ENCODE peak calls at places on chromosomes 12 and 14, in six cellular contexts. U is choroid plexus epithelial cell; E is Kasumi-1; L is cardiac fibroblast; P is suprapubic skin; R is stimulated activated CD4-positive, alpha-beta T cell treated with anti-CD3 and anti-CD28 coated beads, Interleukin-4, amount 100 ng/mL, for 24 hours. B is an unnamed sample.

GRCh38 chr12:55722948-55723347 is 2.8 kb downstream of the RDH5 start:
- DNase-seq in U (no peak), R (no peak), P (no peak), E (no peak), L (no peak), B (no peak)

GRCh38 chr14:34173916-34174315 is 223.0 kb upstream of the EGLN3 start:
- DNase-seq in L (no peak), E (no peak), U (no peak), P (no peak), R (no peak), B (no peak)

GRCh38 chr12:29739279-29739991 is 44.3 kb downstream of the TMTC1 start:
- DNase-seq in R (no peak), U (peak), P (no peak), L (peak), E (no peak), B (no peak)

GRCh38 chr14:72544615-72545387 is 349.1 kb downstream of the DPF3 start:
- DNase-seq in U (peak), L (no peak), E (no peak), R (no peak), P (peak), B (no peak)

GRCh38 chr12:52495385-52495784 is 2.3 kb upstream of the KRT6A start:
- DNase-seq in P (no peak), R (no peak), L (peak), E (no peak), U (peak), B (no peak)

GRCh38 chr14:56760164-56760914 is 49.9 kb downstream of the OTX2 start:
- DNase-seq in R (no peak), P (no peak), E (no peak), L (no peak), U (no peak), B (no peak)

GRCh38 chr12:79422060-79422812 is 268.5 kb downstream of the PAWR start:
- DNase-seq in L (peak), P (no peak), E (no peak), U (peak), R (no peak), B (no peak)

GRCh38 chr12:57229041-57229633 is 374 bp upstream of the SHMT2 start:
- DNase-seq in R (no peak), P (no peak), U (no peak), L (no peak), E (peak), B (no peak)

GRCh38 chr12:64801381-64801780 is 23.1 kb upstream of the TBC1D30 start:
- DNase-seq in P (no peak), E (peak), U (no peak), L (no peak), R (no peak), B (no peak)

GRCh38 chr12:94644622-94645021 is 5.7 kb downstream of the TMCC3 start:
- DNase-seq in P (no peak), E (no peak), L (peak), R (no peak), U (peak), B (no peak)

GRCh38 chr12:647039-647712 is 16.1 kb downstream of the NINJ2 start:
- DNase-seq in U (no peak), L (no peak), P (no peak), E (no peak), R (no peak), B (no peak)

GRCh38 chr14:21543426-21544350 is 17.5 kb upstream of the SALL2 start:
- DNase-seq in L (no peak), U (no peak), R (no peak), E (no peak), P (no peak), B (no peak)

GRCh38 chr14:66403183-66403582 is 83.0 kb upstream of the CCDC196 start:
- DNase-seq in U (peak), R (no peak), E (peak), P (no peak), L (peak), B (no peak)

GRCh38 chr14:44846232-44846824 is 115.4 kb downstream of the KLHL28 start:
- DNase-seq in E (peak), R (no peak), U (peak), P (no peak), L (peak), B (no peak)

GRCh38 chr14:41047763-41048162 is 558.9 kb upstream of the LRFN5 start:
- DNase-seq in E (no peak), P (no peak), U (no peak), L (no peak), R (no peak), B (no peak)

GRCh38 chr14:26917086-26917485 is 319.3 kb upstream of the NOVA1 start:
- DNase-seq in U (peak), P (no peak), E (peak), R (no peak), L (peak), B (no peak)